ENCODE peak calls at places on chromosomes 11 and 22, in four cellular contexts. F is stomach, V is cardiac muscle cell, P is psoas muscle. C is an unnamed sample.
A peak's percentile ranks its signal among the peaks of the same experiment; 100 is the strongest.

GRCh38 chr11:26626346-26626745 is 54.3 kb upstream of the MUC15 start:
- DNase-seq in F (no peak), V (no peak), P (no peak), C (no peak)

GRCh38 chr22:41237707-41238569 is 2.8 kb downstream of the CHADL start:
- DNase-seq in F (peak; percentile 88), V (peak; percentile 74), P (peak; percentile 84), C (peak; percentile 86)

GRCh38 chr11:124725719-124726105 is 14.0 kb upstream of the NRGN start:
- DNase-seq in F (no peak), V (no peak), P (no peak), C (no peak)

GRCh38 chr11:84594602-84595001 is 1032.5 kb downstream of the DLG2 start:
- DNase-seq in F (no peak), V (no peak), P (no peak), C (no peak)

GRCh38 chr11:129317564-129317963 is 58.1 kb upstream of the BARX2 start:
- DNase-seq in F (no peak), V (no peak), P (no peak), C (no peak)

GRCh38 chr11:2380807-2381350 is 3.8 kb downstream of the CD81 start:
- DNase-seq in F (peak; percentile 47), V (no peak), P (peak; percentile 86), C (peak; percentile 80)

GRCh38 chr11:27471588-27472397 is 797 bp downstream of the LGR4 start:
- DNase-seq in F (peak; percentile 49), V (peak; percentile 55), P (peak; percentile 55), C (no peak)

GRCh38 chr11:1333860-1334259 is 24.4 kb upstream of the TOLLIP start:
- DNase-seq in F (no peak), V (no peak), P (no peak), C (no peak)

GRCh38 chr11:1150769-1151365 is 6.9 kb upstream of the MUC5AC start:
- DNase-seq in F (peak; percentile 60), V (no peak), P (no peak), C (no peak)

GRCh38 chr22:39183991-39184585 is 31.6 kb upstream of the CBX7 start:
- DNase-seq in F (no peak), V (peak; percentile 51), P (peak; percentile 62), C (no peak)

GRCh38 chr11:16297332-16297731 is 59.0 kb downstream of the SOX6 start:
- DNase-seq in F (no peak), V (peak; percentile 21), P (no peak), C (no peak)

GRCh38 chr11:118924591-118925585 is 838 bp downstream of the BCL9L start:
- DNase-seq in F (peak; percentile 59), V (peak; percentile 72), P (peak; percentile 78), C (no peak)

GRCh38 chr22:25845985-25846745 is 104.2 kb downstream of the MYO18B start:
- DNase-seq in F (no peak), V (no peak), P (no peak), C (no peak)

GRCh38 chr11:113014731-113015455 is 53.7 kb downstream of the NCAM1 start:
- DNase-seq in F (peak; percentile 84), V (peak; percentile 40), P (peak; percentile 76), C (no peak)

GRCh38 chr11:21446939-21447590 is 745.8 kb upstream of the ANO5 start:
- DNase-seq in F (no peak), V (no peak), P (no peak), C (no peak)

GRCh38 chr11:117328414-117329010 is 858 bp downstream of the CEP164 start:
- DNase-seq in F (peak; percentile 31), V (peak; percentile 74), P (no peak), C (peak; percentile 36)

GRCh38 chr11:61973603-61974162 is 6.2 kb upstream of the FTH1 start:
- DNase-seq in F (no peak), V (no peak), P (no peak), C (no peak)

GRCh38 chr22:50579752-50580151 is 1.5 kb upstream of the CPT1B start:
- DNase-seq in F (no peak), V (no peak), P (no peak), C (no peak)

GRCh38 chr11:106695506-106695905 is 322.8 kb downstream of the GUCY1A2 start:
- DNase-seq in F (no peak), V (no peak), P (no peak), C (no peak)

GRCh38 chr11:120335596-120335927 is 651 bp upstream of the ARHGEF12 start:
- DNase-seq in F (peak; percentile 47), V (no peak), P (no peak), C (no peak)

GRCh38 chr11:6889835-6890234 is 2.5 kb downstream of the OR2D2 start:
- DNase-seq in F (no peak), V (no peak), P (no peak), C (no peak)

GRCh38 chr11:59174664-59175033 is 2.7 kb downstream of the DTX4 start:
- DNase-seq in F (peak; percentile 43), V (no peak), P (no peak), C (peak; percentile 25)

GRCh38 chr22:41891407-41891806 is 23.5 kb downstream of the SHISA8 start:
- DNase-seq in F (no peak), V (no peak), P (no peak), C (no peak)

GRCh38 chr22:49354516-49355205 is 473.0 kb downstream of the BRD1 start:
- DNase-seq in F (peak; percentile 21), V (no peak), P (no peak), C (no peak)

GRCh38 chr22:29782061-29782845 is 15.1 kb downstream of the UQCR10 start:
- DNase-seq in F (peak; percentile 87), V (no peak), P (peak; percentile 78), C (no peak)

GRCh38 chr11:8652140-8652539 is 30.3 kb downstream of the TRIM66 start:
- DNase-seq in F (no peak), V (no peak), P (no peak), C (no peak)

GRCh38 chr22:26922804-26923203 is 265.4 kb downstream of the MIAT start:
- DNase-seq in F (no peak), V (peak; percentile 77), P (no peak), C (no peak)

GRCh38 chr11:313304-313786 is 495 bp upstream of the IFITM1 start:
- DNase-seq in F (no peak), V (no peak), P (peak; percentile 48), C (no peak)

GRCh38 chr11:46649180-46649738 is 31.9 kb downstream of the ATG13 start:
- DNase-seq in F (no peak), V (no peak), P (no peak), C (peak; percentile 33)

GRCh38 chr11:34243620-34244493 is 114.0 kb downstream of the ABTB2 start:
- DNase-seq in F (peak; percentile 56), V (peak; percentile 67), P (no peak), C (peak; percentile 42)

GRCh38 chr22:41264408-41264941 is 21.5 kb downstream of the RANGAP1 start:
- DNase-seq in F (no peak), V (no peak), P (no peak), C (no peak)

GRCh38 chr11:111922803-111923202 is 4.1 kb downstream of the C11orf52 start:
- DNase-seq in F (peak; percentile 49), V (no peak), P (no peak), C (peak; percentile 78)

GRCh38 chr11:124570160-124570559 is 363 bp downstream of the OR8A1 start:
- DNase-seq in F (no peak), V (no peak), P (no peak), C (no peak)

GRCh38 chr11:26109658-26110393 is 222.1 kb upstream of the ANO3 start:
- DNase-seq in F (no peak), V (no peak), P (no peak), C (no peak)

GRCh38 chr11:16572946-16573345 is 165.5 kb upstream of the C11orf58 start:
- DNase-seq in F (no peak), V (no peak), P (no peak), C (no peak)

GRCh38 chr11:81870815-81871214 is 862.8 kb downstream of the FAM181B start:
- DNase-seq in F (no peak), V (no peak), P (no peak), C (no peak)

GRCh38 chr11:81874627-81875026 is 859.0 kb downstream of the FAM181B start:
- DNase-seq in F (no peak), V (peak; percentile 12), P (no peak), C (no peak)

GRCh38 chr11:81869337-81870065 is 864.2 kb downstream of the FAM181B start:
- DNase-seq in F (peak; percentile 44), V (no peak), P (no peak), C (no peak)

DNA sequence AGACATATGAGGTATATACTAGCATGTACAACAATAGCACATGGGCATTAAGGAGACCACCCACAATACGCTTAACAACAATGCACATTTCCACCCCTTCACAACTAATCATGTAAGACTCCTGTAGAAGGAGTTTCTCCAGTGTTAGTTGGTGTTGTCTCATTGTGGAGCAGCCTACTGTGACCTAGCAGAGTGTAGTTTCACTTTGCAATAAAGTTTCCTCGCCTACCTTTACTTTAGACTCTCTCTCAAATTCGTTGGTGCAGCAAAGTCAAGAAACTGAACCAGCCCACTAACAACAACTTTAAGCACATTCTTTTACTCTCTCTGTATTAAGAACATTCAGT is 863.6 kb downstream of the FAM181B start:
- DNase-seq in F (no peak), V (no peak), P (no peak), C (no peak)
- H3K4me1 ChIP-seq in F (no peaks in the 10 kb centered on the region), V (peaks cover 30% of the 10 kb centered on the region), P (no peaks in the 10 kb centered on the region), C (no peaks in the 10 kb centered on the region)

DNA sequence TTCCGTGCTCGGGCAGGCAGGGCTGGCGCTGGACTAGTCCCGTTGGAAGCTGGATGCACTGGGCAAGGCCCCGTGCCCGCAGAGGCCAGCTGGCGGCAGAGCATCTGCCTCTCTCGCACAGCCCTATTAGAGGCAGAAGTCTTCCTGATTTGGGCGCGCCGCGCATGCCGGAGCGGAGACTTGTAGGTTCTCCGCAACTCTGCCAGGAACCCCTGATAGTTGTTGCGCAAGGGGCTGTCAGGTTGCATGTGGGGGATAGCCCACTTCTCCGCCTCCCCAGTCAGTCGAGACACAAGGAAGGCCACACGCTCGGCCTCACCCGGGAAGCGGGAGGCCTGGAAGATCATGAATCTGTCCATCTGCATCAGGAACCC is 1.2 kb downstream of the RTL6 start:
- DNase-seq in F (no peak), V (no peak), P (peak; percentile 51), C (no peak)
- H3K27ac ChIP-seq in F (peak overlapping the region; percentile 78), V (no peak overlapping the region), P (peak overlapping the region; percentile 79), C (no peak overlapping the region)

DNA sequence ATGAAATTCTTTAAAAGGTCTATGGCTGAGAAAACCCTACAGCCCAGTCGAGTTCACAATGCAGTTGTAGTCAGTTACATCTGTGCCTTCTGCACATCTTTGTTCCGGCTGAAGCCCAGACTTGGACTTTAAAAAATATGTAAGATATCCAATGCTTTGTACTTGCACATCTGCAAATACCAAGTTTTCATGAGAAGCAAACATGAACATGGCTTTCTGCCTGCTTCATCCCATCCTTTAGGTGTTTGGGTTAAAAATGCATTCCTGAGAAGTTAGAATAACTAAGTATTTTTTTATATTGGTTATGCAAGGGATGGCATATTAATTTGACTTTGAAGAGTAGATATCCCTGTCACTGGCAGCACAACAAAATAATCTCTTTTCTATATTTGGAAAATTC is 528.4 kb downstream of the METTL15 start:
- DNase-seq in F (no peak), V (no peak), P (no peak), C (no peak)
- H3K4me1 ChIP-seq in F (no peaks in the 10 kb centered on the region), V (no peaks in the 10 kb centered on the region), P (no peaks in the 10 kb centered on the region), C (no peaks in the 10 kb centered on the region)

GRCh38 chr22:36341640-36342041 is 46.1 kb downstream of the MYH9 start:
- DNase-seq in F (no peak), V (no peak), P (no peak), C (no peak)

GRCh38 chr22:36340621-36341020 is 47.1 kb downstream of the MYH9 start:
- DNase-seq in F (peak; percentile 56), V (no peak), P (no peak), C (no peak)

GRCh38 chr22:36344106-36344827 is 43.5 kb downstream of the MYH9 start:
- DNase-seq in F (no peak), V (no peak), P (no peak), C (no peak)

GRCh38 chr22:36343070-36343719 is 44.6 kb downstream of the MYH9 start:
- DNase-seq in F (no peak), V (no peak), P (no peak), C (no peak)

GRCh38 chr22:36343720-36344105 is 44.1 kb downstream of the MYH9 start:
- DNase-seq in F (peak; percentile 71), V (no peak), P (no peak), C (no peak)
- H3K27ac ChIP-seq in F (peak overlapping the region; percentile 95), V (peak overlapping the region; percentile 34), P (peak overlapping the region; percentile 30), C (no peak overlapping the region)

C was measured in lung.